ENCODE peak calls at places on chromosomes 1 and 21, in eight cellular contexts. One of them, this sample, is unnamed.

GRCh38 chr1:225919906-225920305 is 4.1 kb downstream of the PYCR2 start:
- DNase-seq in fibroblast of the aortic adventitia: peak
- DNase-seq in stimulated activated naive CD4-positive, alpha-beta T cell: no peak
- DNase-seq in HTR-8/SVneo: peak
- DNase-seq in EL: peak
- DNase-seq in SK-N-SH: peak
- DNase-seq in AG08395: peak
- DNase-seq in progenitor cell of endocrine pancreas: no peak
- DNase-seq in this sample: no peak

GRCh38 chr1:214558002-214558770 is 6.8 kb upstream of the PTPN14 start:
- DNase-seq in fibroblast of the aortic adventitia: peak
- DNase-seq in stimulated activated naive CD4-positive, alpha-beta T cell: no peak
- DNase-seq in HTR-8/SVneo: peak
- DNase-seq in EL: peak
- DNase-seq in SK-N-SH: no peak
- DNase-seq in AG08395: peak
- DNase-seq in progenitor cell of endocrine pancreas: no peak
- DNase-seq in this sample: no peak

GRCh38 chr21:21907271-21907670 is 909.1 kb downstream of the NCAM2 start:
- DNase-seq in fibroblast of the aortic adventitia: no peak
- DNase-seq in stimulated activated naive CD4-positive, alpha-beta T cell: no peak
- DNase-seq in HTR-8/SVneo: no peak
- DNase-seq in EL: no peak
- DNase-seq in SK-N-SH: no peak
- DNase-seq in AG08395: no peak
- DNase-seq in progenitor cell of endocrine pancreas: no peak
- DNase-seq in this sample: no peak

GRCh38 chr1:247293047-247293446 is 37.2 kb downstream of the VN1R5 start:
- DNase-seq in fibroblast of the aortic adventitia: peak
- DNase-seq in stimulated activated naive CD4-positive, alpha-beta T cell: no peak
- DNase-seq in HTR-8/SVneo: no peak
- DNase-seq in EL: peak
- DNase-seq in SK-N-SH: no peak
- DNase-seq in AG08395: no peak
- DNase-seq in progenitor cell of endocrine pancreas: no peak
- DNase-seq in this sample: no peak

GRCh38 chr1:156434976-156435550 is 65.5 kb downstream of the MEF2D start:
- DNase-seq in fibroblast of the aortic adventitia: no peak
- DNase-seq in stimulated activated naive CD4-positive, alpha-beta T cell: no peak
- DNase-seq in HTR-8/SVneo: no peak
- DNase-seq in EL: no peak
- DNase-seq in SK-N-SH: no peak
- DNase-seq in AG08395: no peak
- DNase-seq in progenitor cell of endocrine pancreas: no peak
- DNase-seq in this sample: no peak

GRCh38 chr1:35715568-35716002 is 3.1 kb downstream of the C1orf216 start:
- DNase-seq in fibroblast of the aortic adventitia: peak
- DNase-seq in stimulated activated naive CD4-positive, alpha-beta T cell: peak
- DNase-seq in HTR-8/SVneo: peak
- DNase-seq in EL: peak
- DNase-seq in SK-N-SH: peak
- DNase-seq in AG08395: peak
- DNase-seq in progenitor cell of endocrine pancreas: peak
- DNase-seq in this sample: peak

GRCh38 chr1:32111789-32112188 is 3.9 kb downstream of the KPNA6 start:
- DNase-seq in fibroblast of the aortic adventitia: peak
- DNase-seq in stimulated activated naive CD4-positive, alpha-beta T cell: no peak
- DNase-seq in HTR-8/SVneo: no peak
- DNase-seq in EL: no peak
- DNase-seq in SK-N-SH: no peak
- DNase-seq in AG08395: peak
- DNase-seq in progenitor cell of endocrine pancreas: no peak
- DNase-seq in this sample: no peak

GRCh38 chr1:20964540-20965484 is 177.7 kb upstream of the HP1BP3 start:
- DNase-seq in fibroblast of the aortic adventitia: peak
- DNase-seq in stimulated activated naive CD4-positive, alpha-beta T cell: no peak
- DNase-seq in HTR-8/SVneo: no peak
- DNase-seq in EL: no peak
- DNase-seq in SK-N-SH: no peak
- DNase-seq in AG08395: no peak
- DNase-seq in progenitor cell of endocrine pancreas: no peak
- DNase-seq in this sample: no peak

GRCh38 chr1:167223144-167224103 is 2.7 kb downstream of the POU2F1 start:
- DNase-seq in fibroblast of the aortic adventitia: peak
- DNase-seq in stimulated activated naive CD4-positive, alpha-beta T cell: no peak
- DNase-seq in HTR-8/SVneo: peak
- DNase-seq in EL: peak
- DNase-seq in SK-N-SH: no peak
- DNase-seq in AG08395: no peak
- DNase-seq in progenitor cell of endocrine pancreas: no peak
- DNase-seq in this sample: peak

GRCh38 chr1:154219511-154219910 is 1.2 kb upstream of the UBAP2L start:
- DNase-seq in fibroblast of the aortic adventitia: peak
- DNase-seq in stimulated activated naive CD4-positive, alpha-beta T cell: no peak
- DNase-seq in HTR-8/SVneo: no peak
- DNase-seq in EL: no peak
- DNase-seq in SK-N-SH: no peak
- DNase-seq in AG08395: no peak
- DNase-seq in progenitor cell of endocrine pancreas: no peak
- DNase-seq in this sample: peak

GRCh38 chr1:20948091-20948490 is 161.0 kb upstream of the HP1BP3 start:
- DNase-seq in fibroblast of the aortic adventitia: no peak
- DNase-seq in stimulated activated naive CD4-positive, alpha-beta T cell: no peak
- DNase-seq in HTR-8/SVneo: no peak
- DNase-seq in EL: no peak
- DNase-seq in SK-N-SH: no peak
- DNase-seq in AG08395: no peak
- DNase-seq in progenitor cell of endocrine pancreas: no peak
- DNase-seq in this sample: no peak

GRCh38 chr1:200733907-200734306 is 4.8 kb upstream of the CAMSAP2 start:
- DNase-seq in fibroblast of the aortic adventitia: no peak
- DNase-seq in stimulated activated naive CD4-positive, alpha-beta T cell: no peak
- DNase-seq in HTR-8/SVneo: no peak
- DNase-seq in EL: no peak
- DNase-seq in SK-N-SH: no peak
- DNase-seq in AG08395: no peak
- DNase-seq in progenitor cell of endocrine pancreas: no peak
- DNase-seq in this sample: no peak

GRCh38 chr1:63971557-63971956 is 197.7 kb downstream of the ROR1 start:
- DNase-seq in fibroblast of the aortic adventitia: no peak
- DNase-seq in stimulated activated naive CD4-positive, alpha-beta T cell: no peak
- DNase-seq in HTR-8/SVneo: no peak
- DNase-seq in EL: no peak
- DNase-seq in SK-N-SH: no peak
- DNase-seq in AG08395: no peak
- DNase-seq in progenitor cell of endocrine pancreas: no peak
- DNase-seq in this sample: no peak

GRCh38 chr1:169538998-169539871 is 47.0 kb downstream of the F5 start:
- DNase-seq in fibroblast of the aortic adventitia: peak
- DNase-seq in stimulated activated naive CD4-positive, alpha-beta T cell: no peak
- DNase-seq in HTR-8/SVneo: peak
- DNase-seq in EL: peak
- DNase-seq in SK-N-SH: no peak
- DNase-seq in AG08395: peak
- DNase-seq in progenitor cell of endocrine pancreas: no peak
- DNase-seq in this sample: no peak

GRCh38 chr1:35369922-35370671 is 101.6 kb downstream of the ZMYM4 start:
- DNase-seq in fibroblast of the aortic adventitia: peak
- DNase-seq in stimulated activated naive CD4-positive, alpha-beta T cell: no peak
- DNase-seq in HTR-8/SVneo: peak
- DNase-seq in EL: peak
- DNase-seq in SK-N-SH: peak
- DNase-seq in AG08395: peak
- DNase-seq in progenitor cell of endocrine pancreas: no peak
- DNase-seq in this sample: no peak

GRCh38 chr1:180643693-180644092 is 11.9 kb downstream of the XPR1 start:
- DNase-seq in fibroblast of the aortic adventitia: peak
- DNase-seq in stimulated activated naive CD4-positive, alpha-beta T cell: no peak
- DNase-seq in HTR-8/SVneo: no peak
- DNase-seq in EL: peak
- DNase-seq in SK-N-SH: no peak
- DNase-seq in AG08395: peak
- DNase-seq in progenitor cell of endocrine pancreas: no peak
- DNase-seq in this sample: peak

GRCh38 chr1:51070640-51071039 is 31.4 kb upstream of the C1orf185 start:
- DNase-seq in fibroblast of the aortic adventitia: peak
- DNase-seq in stimulated activated naive CD4-positive, alpha-beta T cell: no peak
- DNase-seq in HTR-8/SVneo: no peak
- DNase-seq in EL: peak
- DNase-seq in SK-N-SH: peak
- DNase-seq in AG08395: peak
- DNase-seq in progenitor cell of endocrine pancreas: no peak
- DNase-seq in this sample: no peak

GRCh38 chr1:36359383-36359782 is 26.3 kb downstream of the STK40 start:
- DNase-seq in fibroblast of the aortic adventitia: no peak
- DNase-seq in stimulated activated naive CD4-positive, alpha-beta T cell: no peak
- DNase-seq in HTR-8/SVneo: no peak
- DNase-seq in EL: no peak
- DNase-seq in SK-N-SH: no peak
- DNase-seq in AG08395: no peak
- DNase-seq in progenitor cell of endocrine pancreas: no peak
- DNase-seq in this sample: no peak

GRCh38 chr1:8661185-8662110 is 156.0 kb downstream of the RERE start:
- DNase-seq in fibroblast of the aortic adventitia: peak
- DNase-seq in stimulated activated naive CD4-positive, alpha-beta T cell: no peak
- DNase-seq in HTR-8/SVneo: peak
- DNase-seq in EL: peak
- DNase-seq in SK-N-SH: no peak
- DNase-seq in AG08395: peak
- DNase-seq in progenitor cell of endocrine pancreas: no peak
- DNase-seq in this sample: peak

GRCh38 chr1:118185083-118185899 is at the start of gene SPAG17:
- DNase-seq in fibroblast of the aortic adventitia: peak
- DNase-seq in stimulated activated naive CD4-positive, alpha-beta T cell: no peak
- DNase-seq in HTR-8/SVneo: no peak
- DNase-seq in EL: peak
- DNase-seq in SK-N-SH: peak
- DNase-seq in AG08395: peak
- DNase-seq in progenitor cell of endocrine pancreas: peak
- DNase-seq in this sample: peak

GRCh38 chr21:39083377-39084008 is 99.8 kb downstream of the PSMG1 start:
- DNase-seq in fibroblast of the aortic adventitia: peak
- DNase-seq in stimulated activated naive CD4-positive, alpha-beta T cell: no peak
- DNase-seq in HTR-8/SVneo: no peak
- DNase-seq in EL: no peak
- DNase-seq in SK-N-SH: no peak
- DNase-seq in AG08395: no peak
- DNase-seq in progenitor cell of endocrine pancreas: no peak
- DNase-seq in this sample: no peak

GRCh38 chr1:161001537-161001936 is 19.4 kb downstream of the F11R start:
- DNase-seq in fibroblast of the aortic adventitia: no peak
- DNase-seq in stimulated activated naive CD4-positive, alpha-beta T cell: no peak
- DNase-seq in HTR-8/SVneo: no peak
- DNase-seq in EL: no peak
- DNase-seq in SK-N-SH: no peak
- DNase-seq in AG08395: no peak
- DNase-seq in progenitor cell of endocrine pancreas: no peak
- DNase-seq in this sample: no peak

This sample was measured in erythroblast.